ENCODE peak calls at places on chromosomes 3 and 15, in nine cellular contexts. P, J, R, L, Y, X, E, U and D are unnamed samples.

GRCh38 chr15:52379395-52380111 is 83.9 kb upstream of the MYO5C start:
- DNase-seq in P (no peak), J (no peak), R (no peak), L (no peak), Y (no peak), X (no peak), E (no peak), U (no peak), D (no peak)

GRCh38 chr3:185215873-185216586 is 37.8 kb downstream of the EHHADH start:
- DNase-seq in P (peak; percentile 32), J (no peak), R (no peak), L (no peak), Y (peak; percentile 28), X (no peak), E (no peak), U (peak; percentile 35), D (no peak)

GRCh38 chr15:42679285-42680141 is 57.4 kb downstream of the CDAN1 start:
- DNase-seq in P (no peak), J (no peak), R (no peak), L (no peak), Y (peak; percentile 10), X (no peak), E (no peak), U (no peak), D (no peak)

GRCh38 chr15:68789921-68790575 is 30.6 kb downstream of the ANP32A start:
- DNase-seq in P (no peak), J (no peak), R (no peak), L (no peak), Y (peak; percentile 36), X (no peak), E (no peak), U (peak; percentile 88), D (no peak)

GRCh38 chr3:61358364-61358763 is 107.1 kb upstream of the FHIT start:
- DNase-seq in P (no peak), J (no peak), R (no peak), L (no peak), Y (peak; percentile 43), X (no peak), E (no peak), U (no peak), D (no peak)

GRCh38 chr15:52466134-52466701 is 62.5 kb downstream of the MYO5A start:
- DNase-seq in P (no peak), J (no peak), R (no peak), L (no peak), Y (no peak), X (peak; percentile 89), E (no peak), U (peak; percentile 77), D (no peak)

GRCh38 chr3:41200669-41201021 is 1.3 kb downstream of the CTNNB1 start:
- DNase-seq in P (peak; percentile 77), J (no peak), R (no peak), L (no peak), Y (peak; percentile 63), X (no peak), E (no peak), U (no peak), D (peak; percentile 32)

GRCh38 chr3:67077656-67078055 is 79.5 kb downstream of the KBTBD8 start:
- DNase-seq in P (no peak), J (no peak), R (no peak), L (no peak), Y (no peak), X (no peak), E (no peak), U (no peak), D (no peak)

GRCh38 chr3:185175370-185175987 is 22.6 kb upstream of the C3orf70 start:
- DNase-seq in P (peak; percentile 90), J (no peak), R (no peak), L (no peak), Y (peak; percentile 82), X (no peak), E (no peak), U (peak; percentile 67), D (peak; percentile 17)

GRCh38 chr3:186421946-186422345 is 59.9 kb upstream of the DGKG start:
- DNase-seq in P (no peak), J (no peak), R (no peak), L (no peak), Y (no peak), X (no peak), E (no peak), U (no peak), D (no peak)

GRCh38 chr3:95333826-95334225 is 1271.0 kb downstream of the NSUN3 start:
- DNase-seq in P (no peak), J (no peak), R (no peak), L (no peak), Y (peak; percentile 1), X (no peak), E (no peak), U (no peak), D (no peak)

GRCh38 chr3:132867956-132868355 is 145.7 kb upstream of the NPHP3 start:
- DNase-seq in P (no peak), J (no peak), R (no peak), L (no peak), Y (peak; percentile 21), X (no peak), E (no peak), U (no peak), D (peak; percentile 31)